ENCODE peak calls at places on chromosome 1, in five cellular contexts. B, W, F, C and I are unnamed samples.

GRCh38 chr1:184036517-184036949 is 995 bp downstream of the COLGALT2 start:
- DNase-seq in B (no peak), W (no peak), F (no peak), C (no peak), I (no peak)

GRCh38 chr1:54724771-54725170 is 9.1 kb downstream of the TTC4 start:
- DNase-seq in B (no peak), W (no peak), F (no peak), C (no peak), I (no peak)

GRCh38 chr1:181391297-181391905 is 91.9 kb upstream of the CACNA1E start:
- DNase-seq in B (no peak), W (no peak), F (no peak), C (no peak), I (no peak)

GRCh38 chr1:10539411-10540043 is 64.8 kb downstream of the PEX14 start:
- DNase-seq in B (no peak), W (no peak), F (no peak), C (no peak), I (no peak)

GRCh38 chr1:12186277-12186985 is 19.6 kb downstream of the TNFRSF1B start:
- DNase-seq in B (no peak), W (no peak), F (no peak), C (no peak), I (no peak)

GRCh38 chr1:56709269-56709880 is 64.3 kb downstream of the PRKAA2 start:
- DNase-seq in B (no peak), W (peak; percentile 29), F (peak; percentile 53), C (peak; percentile 4), I (peak; percentile 40)

GRCh38 chr1:113759341-113760101 is at the start of gene PHTF1:
- DNase-seq in B (peak; percentile 72), W (peak; percentile 51), F (peak; percentile 63), C (peak; percentile 37), I (no peak)

GRCh38 chr1:161131721-161132409 is 602 bp downstream of the DEDD start:
- DNase-seq in B (peak; percentile 30), W (no peak), F (no peak), C (no peak), I (no peak)

GRCh38 chr1:244599937-244600350 is 53.0 kb upstream of the DESI2 start:
- DNase-seq in B (peak; percentile 32), W (peak; percentile 89), F (peak; percentile 21), C (peak; percentile 64), I (no peak)

GRCh38 chr1:174743654-174744561 is 255.8 kb upstream of the CACYBP start:
- DNase-seq in B (no peak), W (peak; percentile 33), F (peak; percentile 67), C (peak; percentile 49), I (peak; percentile 39)

GRCh38 chr1:29245876-29246275 is 9.6 kb downstream of the PTPRU start:
- DNase-seq in B (no peak), W (no peak), F (peak; percentile 29), C (no peak), I (no peak)

GRCh38 chr1:243950166-243950565 is 100.1 kb upstream of the AKT3 start:
- DNase-seq in B (no peak), W (peak; percentile 77), F (no peak), C (no peak), I (no peak)

GRCh38 chr1:119318466-119319309 is 49.9 kb upstream of the HAO2 start:
- DNase-seq in B (no peak), W (no peak), F (no peak), C (no peak), I (no peak)

GRCh38 chr1:174297351-174297750 is 138.0 kb downstream of the RABGAP1L start:
- DNase-seq in B (no peak), W (no peak), F (no peak), C (no peak), I (no peak)

GRCh38 chr1:85585845-85586244 is 5.3 kb downstream of the CCN1 start:
- DNase-seq in B (no peak), W (peak; percentile 49), F (no peak), C (no peak), I (no peak)

GRCh38 chr1:155207578-155208405 is at the start of gene THBS3:
- DNase-seq in B (peak; percentile 75), W (no peak), F (no peak), C (no peak), I (no peak)

GRCh38 chr1:201539561-201540404 is 856 bp downstream of the NAV1 start:
- DNase-seq in B (no peak), W (no peak), F (no peak), C (no peak), I (peak; percentile 36)

GRCh38 chr1:164757627-164758026 is 198.6 kb downstream of the PBX1 start:
- DNase-seq in B (no peak), W (no peak), F (no peak), C (no peak), I (no peak)

GRCh38 chr1:164755674-164756073 is 196.7 kb downstream of the PBX1 start:
- DNase-seq in B (no peak), W (no peak), F (no peak), C (no peak), I (no peak)

GRCh38 chr1:164756741-164757140 is 197.8 kb downstream of the PBX1 start:
- DNase-seq in B (no peak), W (no peak), F (no peak), C (no peak), I (no peak)

GRCh38 chr1:164753521-164754077 is 194.6 kb downstream of the PBX1 start:
- DNase-seq in B (no peak), W (no peak), F (no peak), C (no peak), I (no peak)

GRCh38 chr1:164754088-164754600 is 195.2 kb downstream of the PBX1 start:
- DNase-seq in B (peak; percentile 65), W (no peak), F (no peak), C (no peak), I (no peak)
- H3K4me3 ChIP-seq in B (no peak overlapping the region), W (no peak overlapping the region), F (no peak overlapping the region), C (no peak overlapping the region), I (no peak overlapping the region)

DNA sequence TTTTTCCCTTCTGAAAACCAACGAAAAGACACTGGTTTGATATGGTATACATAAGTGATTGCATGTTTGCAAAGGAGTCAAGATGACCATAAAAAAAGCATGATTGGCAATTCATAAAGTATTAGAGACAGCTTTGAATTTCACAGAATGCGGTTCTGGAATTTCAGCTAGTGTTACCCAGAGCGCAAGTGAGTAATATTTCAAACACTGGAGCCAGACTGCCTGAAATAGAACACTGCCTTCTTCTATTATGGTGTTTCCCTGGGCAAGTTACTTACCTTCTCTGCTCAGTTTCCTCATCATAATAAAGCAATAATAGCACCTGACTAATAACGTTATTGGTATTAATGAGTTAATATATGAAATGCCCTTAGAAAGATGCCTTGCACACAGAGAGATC is 54.7 kb downstream of the NEGR1 start:
- DNase-seq in B (no peak), W (no peak), F (no peak), C (no peak), I (no peak)
- H3K4me3 ChIP-seq in B (no peak overlapping the region), W (no peak overlapping the region), F (no peak overlapping the region), C (no peak overlapping the region), I (no peak overlapping the region)

GRCh38 chr1:46399307-46399706 is 5.2 kb downstream of the FAAH start:
- DNase-seq in B (no peak), W (no peak), F (peak; percentile 54), C (no peak), I (no peak)

GRCh38 chr1:46394872-46395465 is 852 bp downstream of the FAAH start:
- DNase-seq in B (no peak), W (no peak), F (peak; percentile 42), C (no peak), I (no peak)

GRCh38 chr1:46396429-46397398 is 2.6 kb downstream of the FAAH start:
- DNase-seq in B (no peak), W (no peak), F (no peak), C (no peak), I (no peak)

GRCh38 chr1:46394108-46394871 is at the start of gene FAAH:
- DNase-seq in B (peak; percentile 58), W (no peak), F (peak; percentile 85), C (peak; percentile 42), I (no peak)

GRCh38 chr1:46393510-46393909 is 607 bp upstream of the FAAH start:
- DNase-seq in B (no peak), W (no peak), F (no peak), C (no peak), I (no peak)
- H3K4me3 ChIP-seq in B (no peak overlapping the region), W (no peak overlapping the region), F (peak overlapping the region; percentile 95), C (no peak overlapping the region), I (no peak overlapping the region)

GRCh38 chr1:110718452-110718851 is 43.7 kb upstream of the KCNA3 start:
- DNase-seq in B (no peak), W (no peak), F (no peak), C (no peak), I (no peak)

GRCh38 chr1:110722835-110723234 is 48.1 kb upstream of the KCNA3 start:
- DNase-seq in B (no peak), W (no peak), F (no peak), C (no peak), I (no peak)

GRCh38 chr1:110714419-110715107 is 39.8 kb upstream of the KCNA3 start:
- DNase-seq in B (no peak), W (no peak), F (no peak), C (no peak), I (no peak)

GRCh38 chr1:110719908-110720307 is 45.2 kb upstream of the KCNA3 start:
- DNase-seq in B (no peak), W (no peak), F (no peak), C (no peak), I (no peak)
- H3K4me3 ChIP-seq in B (no peak overlapping the region), W (no peak overlapping the region), F (no peak overlapping the region), C (no peak overlapping the region), I (no peak overlapping the region)

DNA sequence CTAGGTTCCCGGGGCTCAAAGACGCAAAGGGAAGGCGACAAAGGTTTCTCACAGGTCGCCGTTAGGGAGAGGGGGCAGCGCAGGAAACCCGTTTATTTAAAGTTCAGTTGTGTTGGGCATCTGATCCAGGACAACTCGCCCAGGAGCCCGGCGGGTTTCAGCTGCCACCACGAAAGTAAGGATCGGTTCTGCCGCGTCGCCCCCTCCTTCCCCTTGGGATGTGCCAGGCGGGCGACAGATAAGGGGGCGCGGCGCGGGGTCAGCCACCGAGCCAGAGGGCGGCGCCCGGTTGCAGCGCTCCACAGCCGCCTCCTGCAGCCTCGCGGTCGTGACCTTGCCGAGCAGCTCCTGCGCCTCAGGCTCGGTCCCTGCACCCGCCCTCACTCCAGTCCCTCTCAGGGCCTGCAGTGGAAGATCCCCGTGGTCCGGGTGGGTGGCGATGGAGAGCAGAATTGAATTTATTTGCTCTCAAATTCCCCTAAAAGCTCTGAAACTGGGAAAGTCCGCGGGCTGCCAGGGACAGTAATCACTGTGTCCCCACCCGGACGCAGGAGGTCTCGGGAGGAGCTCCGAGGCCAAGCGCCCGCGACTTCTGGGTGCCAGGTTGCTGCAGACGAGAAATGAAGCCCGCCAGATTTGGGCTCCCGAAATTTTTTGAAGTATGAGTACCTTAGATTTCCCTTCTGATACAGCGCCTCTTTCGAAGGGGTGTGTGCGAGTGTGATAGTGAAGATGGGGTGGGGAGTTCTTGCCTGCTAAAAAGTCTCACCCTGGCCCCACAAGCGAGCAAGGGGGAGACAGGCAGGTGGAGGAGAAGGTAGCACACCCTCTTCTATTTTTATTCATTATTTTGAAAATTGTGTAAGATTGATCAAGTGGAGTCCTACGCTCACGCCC is 28.4 kb upstream of the NFIA start:
- DNase-seq in B (peak; percentile 37), W (no peak), F (no peak), C (no peak), I (no peak)
- H3K4me3 ChIP-seq in B (peak overlapping the region; percentile 41), W (no peak overlapping the region), F (peak overlapping the region; percentile 61), C (peak overlapping the region; percentile 61), I (no peak overlapping the region)